ENCODE peak calls at places on chromosome 11, in four cellular contexts. C is mucosa of descending colon, T is ovary, F is WTC11. B is an unnamed sample.
A peak's percentile ranks its signal among the peaks of the same experiment; 100 is the strongest.

GRCh38 chr11:58059011-58059358 is 28.2 kb downstream of the OR6Q1 start:
- DNase-seq in C (no peak), T (no peak), F (no peak), B (no peak)

GRCh38 chr11:36890280-36890679 is 292.2 kb upstream of the RAG2 start:
- DNase-seq in T (no peak), C (no peak), F (no peak), B (no peak)

GRCh38 chr11:64545605-64546004 is 45.4 kb upstream of the SLC22A12 start:
- DNase-seq in F (no peak), T (no peak), C (no peak), B (no peak)

GRCh38 chr11:57566035-57566504 is 1.4 kb downstream of the UBE2L6 start:
- DNase-seq in F (no peak), C (peak; percentile 61), T (no peak), B (peak; percentile 56)

GRCh38 chr11:128523616-128524015 is 63.7 kb downstream of the ETS1 start:
- DNase-seq in C (no peak), F (no peak), T (no peak), B (no peak)

GRCh38 chr11:8646873-8647272 is 35.6 kb downstream of the TRIM66 start:
- DNase-seq in T (no peak), F (no peak), C (no peak), B (no peak)

GRCh38 chr11:83611616-83612015 is 325.4 kb upstream of the CCDC90B start:
- DNase-seq in C (no peak), F (no peak), T (no peak), B (peak; percentile 16)

GRCh38 chr11:61764606-61765260 is 12.3 kb downstream of the MYRF start:
- DNase-seq in T (peak; percentile 91), F (no peak), C (no peak), B (no peak)

GRCh38 chr11:62456630-62457029 is 37.8 kb downstream of the SCGB1A1 start:
- DNase-seq in T (no peak), F (no peak), C (no peak), B (no peak)

GRCh38 chr11:43573233-43573632 is 107.3 kb upstream of the HSD17B12 start:
- DNase-seq in F (peak; percentile 64), T (no peak), C (peak; percentile 12), B (no peak)

GRCh38 chr11:34994859-34995258 is 78.4 kb downstream of the PDHX start:
- DNase-seq in F (no peak), C (no peak), T (no peak), B (no peak)

GRCh38 chr11:110349109-110349996 is 52.9 kb upstream of the RDX start:
- DNase-seq in T (no peak), C (no peak), F (no peak), B (no peak)